ENCODE peak calls at places on chromosomes 2 and 18, in five cellular contexts. One of them, this sample, is unnamed.

GRCh38 chr18:31587538-31587937 is 4.1 kb upstream of the TTR start:
- DNase-seq in tibial nerve: no peak
- DNase-seq in fibroblast of mammary gland: no peak
- DNase-seq in left ventricle myocardium inferior: no peak
- DNase-seq in mammary epithelial cell: no peak
- DNase-seq in this sample: no peak

GRCh38 chr2:20212459-20212870 is 12.5 kb downstream of the SDC1 start:
- DNase-seq in tibial nerve: no peak
- DNase-seq in mammary epithelial cell: peak; percentile 96
- DNase-seq in left ventricle myocardium inferior: no peak
- DNase-seq in fibroblast of mammary gland: no peak
- DNase-seq in this sample: peak; percentile 69

GRCh38 chr2:217637268-217637615 is 365.6 kb downstream of the TNS1 start:
- DNase-seq in left ventricle myocardium inferior: no peak
- DNase-seq in fibroblast of mammary gland: no peak
- DNase-seq in tibial nerve: no peak
- DNase-seq in mammary epithelial cell: no peak
- DNase-seq in this sample: no peak

GRCh38 chr18:46387426-46388131 is 269.4 kb downstream of the LOXHD1 start:
- DNase-seq in fibroblast of mammary gland: no peak
- DNase-seq in tibial nerve: no peak
- DNase-seq in left ventricle myocardium inferior: no peak
- DNase-seq in mammary epithelial cell: peak; percentile 88
- DNase-seq in this sample: no peak

GRCh38 chr2:229586746-229587705 is 127.3 kb downstream of the DNER start:
- DNase-seq in tibial nerve: peak; percentile 67
- DNase-seq in fibroblast of mammary gland: peak; percentile 90
- DNase-seq in mammary epithelial cell: peak; percentile 93
- DNase-seq in left ventricle myocardium inferior: peak; percentile 83
- DNase-seq in this sample: peak; percentile 54

GRCh38 chr2:143939976-143940375 is 579.9 kb downstream of the ZEB2 start:
- DNase-seq in mammary epithelial cell: no peak
- DNase-seq in fibroblast of mammary gland: peak; percentile 34
- DNase-seq in left ventricle myocardium inferior: no peak
- DNase-seq in tibial nerve: no peak
- DNase-seq in this sample: no peak

GRCh38 chr2:163604941-163605555 is 130.8 kb downstream of the FIGN start:
- DNase-seq in tibial nerve: no peak
- DNase-seq in left ventricle myocardium inferior: no peak
- DNase-seq in mammary epithelial cell: peak; percentile 42
- DNase-seq in fibroblast of mammary gland: peak; percentile 58
- DNase-seq in this sample: no peak

GRCh38 chr2:106223347-106223746 is 29.2 kb upstream of the UXS1 start:
- DNase-seq in left ventricle myocardium inferior: no peak
- DNase-seq in mammary epithelial cell: no peak
- DNase-seq in fibroblast of mammary gland: no peak
- DNase-seq in tibial nerve: no peak
- DNase-seq in this sample: no peak

GRCh38 chr2:128720440-128721022 is 401.9 kb upstream of the HS6ST1 start:
- DNase-seq in tibial nerve: no peak
- DNase-seq in mammary epithelial cell: no peak
- DNase-seq in left ventricle myocardium inferior: no peak
- DNase-seq in fibroblast of mammary gland: no peak
- DNase-seq in this sample: no peak

GRCh38 chr2:112724611-112725525 is 4.0 kb downstream of the NT5DC4 start:
- DNase-seq in left ventricle myocardium inferior: no peak
- DNase-seq in mammary epithelial cell: no peak
- DNase-seq in tibial nerve: no peak
- DNase-seq in fibroblast of mammary gland: no peak
- DNase-seq in this sample: peak; percentile 65

GRCh38 chr2:132877923-132878322 is 207.9 kb upstream of the LYPD1 start:
- DNase-seq in left ventricle myocardium inferior: no peak
- DNase-seq in mammary epithelial cell: no peak
- DNase-seq in tibial nerve: no peak
- DNase-seq in fibroblast of mammary gland: no peak
- DNase-seq in this sample: no peak
- TF ChIP-seq CTCF in left ventricle myocardium inferior: no peak
- TF ChIP-seq CTCF in mammary epithelial cell: no peak
- TF ChIP-seq CTCF in tibial nerve: no peak
- TF ChIP-seq CTCF in fibroblast of mammary gland: no peak
- TF ChIP-seq CTCF in this sample: no peak

GRCh38 chr2:85797959-85798358 is 44.2 kb downstream of the ATOH8 start:
- DNase-seq in left ventricle myocardium inferior: no peak
- DNase-seq in mammary epithelial cell: no peak
- DNase-seq in tibial nerve: no peak
- DNase-seq in fibroblast of mammary gland: peak; percentile 63
- DNase-seq in this sample: no peak
- TF ChIP-seq CTCF in left ventricle myocardium inferior: peak; percentile 70
- TF ChIP-seq CTCF in mammary epithelial cell: peak; percentile 24
- TF ChIP-seq CTCF in tibial nerve: no peak
- TF ChIP-seq CTCF in fibroblast of mammary gland: peak; percentile 64
- TF ChIP-seq CTCF in this sample: peak; percentile 3

GRCh38 chr2:11921030-11921583 is 174.7 kb downstream of the LPIN1 start:
- DNase-seq in mammary epithelial cell: no peak
- DNase-seq in left ventricle myocardium inferior: no peak
- DNase-seq in fibroblast of mammary gland: no peak
- DNase-seq in tibial nerve: no peak
- DNase-seq in this sample: no peak

GRCh38 chr2:11930211-11930761 is 183.9 kb downstream of the LPIN1 start:
- DNase-seq in fibroblast of mammary gland: no peak
- DNase-seq in tibial nerve: no peak
- DNase-seq in left ventricle myocardium inferior: no peak
- DNase-seq in mammary epithelial cell: no peak
- DNase-seq in this sample: no peak

GRCh38 chr2:11919953-11920352 is 173.5 kb downstream of the LPIN1 start:
- DNase-seq in mammary epithelial cell: no peak
- DNase-seq in fibroblast of mammary gland: no peak
- DNase-seq in left ventricle myocardium inferior: no peak
- DNase-seq in tibial nerve: no peak
- DNase-seq in this sample: no peak

GRCh38 chr2:11923935-11924334 is 177.5 kb downstream of the LPIN1 start:
- DNase-seq in left ventricle myocardium inferior: no peak
- DNase-seq in fibroblast of mammary gland: no peak
- DNase-seq in mammary epithelial cell: no peak
- DNase-seq in tibial nerve: no peak
- DNase-seq in this sample: no peak

GRCh38 chr2:11925295-11925694 is 178.9 kb downstream of the LPIN1 start:
- DNase-seq in fibroblast of mammary gland: no peak
- DNase-seq in tibial nerve: no peak
- DNase-seq in left ventricle myocardium inferior: no peak
- DNase-seq in mammary epithelial cell: no peak
- DNase-seq in this sample: no peak
- TF ChIP-seq CTCF in fibroblast of mammary gland: no peak
- TF ChIP-seq CTCF in tibial nerve: no peak
- TF ChIP-seq CTCF in left ventricle myocardium inferior: no peak
- TF ChIP-seq CTCF in mammary epithelial cell: no peak
- TF ChIP-seq CTCF in this sample: no peak

GRCh38 chr2:16487686-16488085 is 177.9 kb downstream of the CYRIA start:
- DNase-seq in mammary epithelial cell: peak; percentile 21
- DNase-seq in tibial nerve: no peak
- DNase-seq in fibroblast of mammary gland: peak; percentile 52
- DNase-seq in left ventricle myocardium inferior: no peak
- DNase-seq in this sample: no peak
- TF ChIP-seq CTCF in mammary epithelial cell: peak; percentile 17
- TF ChIP-seq CTCF in tibial nerve: peak; percentile 29
- TF ChIP-seq CTCF in fibroblast of mammary gland: peak; percentile 28
- TF ChIP-seq CTCF in left ventricle myocardium inferior: peak; percentile 59
- TF ChIP-seq CTCF in this sample: no peak

GRCh38 chr2:8534729-8535397 is 147.0 kb upstream of the ID2 start:
- DNase-seq in mammary epithelial cell: no peak
- DNase-seq in tibial nerve: peak; percentile 30
- DNase-seq in fibroblast of mammary gland: peak; percentile 77
- DNase-seq in left ventricle myocardium inferior: peak; percentile 80
- DNase-seq in this sample: no peak
- TF ChIP-seq CTCF in mammary epithelial cell: no peak
- TF ChIP-seq CTCF in tibial nerve: peak; percentile 8
- TF ChIP-seq CTCF in fibroblast of mammary gland: no peak
- TF ChIP-seq CTCF in left ventricle myocardium inferior: peak; percentile 11
- TF ChIP-seq CTCF in this sample: no peak

DNA sequence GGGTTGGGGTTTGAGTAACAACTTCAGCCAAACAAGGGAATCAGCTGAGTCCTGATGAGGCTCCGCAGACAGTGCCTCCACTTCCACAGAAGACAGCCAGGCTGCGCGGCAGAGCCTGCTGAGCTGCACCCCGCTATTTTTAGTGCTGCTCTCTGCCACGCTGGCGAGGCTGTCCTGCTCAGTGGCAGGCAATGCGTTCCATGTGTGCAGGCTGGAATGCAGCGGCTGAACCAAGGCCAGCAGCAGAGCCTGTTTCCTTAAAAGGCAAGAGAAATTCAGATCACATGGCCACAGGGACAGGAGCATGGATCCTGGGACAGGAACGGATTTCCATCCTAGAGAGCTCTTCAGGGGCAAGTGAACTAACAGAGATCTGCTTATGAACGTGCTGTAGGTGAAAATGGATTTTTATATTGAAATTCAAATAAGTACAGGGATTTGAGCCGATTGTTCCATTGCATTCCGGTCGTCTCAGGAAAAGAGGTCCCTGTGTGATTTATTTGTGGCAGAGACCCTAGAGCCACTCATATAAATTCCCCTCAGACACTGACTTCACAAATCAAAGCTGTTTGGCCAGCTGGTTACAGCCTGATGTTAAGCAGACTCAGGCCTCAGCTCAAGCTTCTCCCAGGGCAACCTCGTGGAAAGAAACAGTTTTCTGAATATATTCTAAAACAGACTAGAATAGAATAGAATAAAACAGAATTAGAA is 98.6 kb downstream of the COL6A3 start:
- DNase-seq in left ventricle myocardium inferior: peak; percentile 91
- DNase-seq in fibroblast of mammary gland: peak; percentile 93
- DNase-seq in tibial nerve: peak; percentile 82
- DNase-seq in mammary epithelial cell: no peak
- DNase-seq in this sample: no peak
- TF ChIP-seq CTCF in left ventricle myocardium inferior: peak; percentile 68
- TF ChIP-seq CTCF in fibroblast of mammary gland: peak; percentile 22
- TF ChIP-seq CTCF in tibial nerve: peak; percentile 45
- TF ChIP-seq CTCF in mammary epithelial cell: no peak
- TF ChIP-seq CTCF in this sample: no peak